ENCODE peak calls at places on chromosomes 3 and 15, in four cellular contexts. L is HEK293T, H is K562, F is HepG2. D is an unnamed sample.

GRCh38 chr15:99454107-99454809 is 111.5 kb upstream of the MEF2A start:
- DNase-seq in L (no peak), H (no peak), F (no peak), D (no peak)

GRCh38 chr3:56764904-56765445 is 36.8 kb downstream of the ARHGEF3 start:
- DNase-seq in L (no peak), H (no peak), F (no peak), D (no peak)

GRCh38 chr3:40770046-40770445 is 245.3 kb downstream of the ZNF621 start:
- DNase-seq in L (no peak), H (no peak), F (no peak), D (no peak)

GRCh38 chr15:56968256-56968655 is 49.8 kb downstream of the TCF12 start:
- DNase-seq in L (no peak), H (no peak), F (no peak), D (no peak)

GRCh38 chr3:23877324-23877980 is 39.3 kb downstream of the NKIRAS1 start:
- DNase-seq in L (no peak), H (no peak), F (peak; percentile 25), D (no peak)

GRCh38 chr3:37443363-37444035 is 269.1 kb upstream of the LRRFIP2 start:
- DNase-seq in L (no peak), H (no peak), F (no peak), D (no peak)

GRCh38 chr3:30073622-30074021 is 532.8 kb upstream of the TGFBR2 start:
- DNase-seq in L (no peak), H (no peak), F (no peak), D (no peak)

GRCh38 chr3:36214460-36214859 is 165.8 kb upstream of the STAC start:
- DNase-seq in L (no peak), H (no peak), F (no peak), D (no peak)

GRCh38 chr3:180417241-180417640 is 184.7 kb upstream of the TTC14 start:
- DNase-seq in L (no peak), H (no peak), F (no peak), D (no peak)

GRCh38 chr15:80055933-80056332 is 3.5 kb upstream of the ZFAND6 start:
- DNase-seq in L (no peak), H (no peak), F (no peak), D (peak; percentile 66)

GRCh38 chr15:65980824-65981456 is 111.6 kb downstream of the RAB11A start:
- DNase-seq in L (peak; percentile 66), H (peak; percentile 62), F (peak; percentile 30), D (no peak)

GRCh38 chr3:107956991-107957467 is 133.8 kb downstream of the CD47 start:
- DNase-seq in L (no peak), H (no peak), F (no peak), D (no peak)

GRCh38 chr3:50563867-50564266 is 3.7 kb downstream of the C3orf18 start:
- DNase-seq in L (no peak), H (no peak), F (no peak), D (no peak)
- TF ChIP-seq FOXM1 in L (no peak), H (no peak), F (no peak), D (no peak)

GRCh38 chr3:48716508-48716981 is 476 bp downstream of the IP6K2 start:
- DNase-seq in L (no peak), H (peak; percentile 27), F (no peak), D (no peak)
- TF ChIP-seq FOXK2 in L (no peak), H (no peak), F (no peak), D (no peak)

GRCh38 chr3:122974764-122975162 is 52.8 kb downstream of the SEMA5B start:
- DNase-seq in L (no peak), H (no peak), F (no peak), D (no peak)

GRCh38 chr3:122975163-122975923 is 52.2 kb downstream of the SEMA5B start:
- DNase-seq in L (no peak), H (no peak), F (no peak), D (no peak)

GRCh38 chr3:122975924-122976293 is 51.7 kb downstream of the SEMA5B start:
- DNase-seq in L (no peak), H (no peak), F (no peak), D (no peak)

GRCh38 chr3:122978569-122978968 is 49.0 kb downstream of the SEMA5B start:
- DNase-seq in L (no peak), H (no peak), F (no peak), D (no peak)

DNA sequence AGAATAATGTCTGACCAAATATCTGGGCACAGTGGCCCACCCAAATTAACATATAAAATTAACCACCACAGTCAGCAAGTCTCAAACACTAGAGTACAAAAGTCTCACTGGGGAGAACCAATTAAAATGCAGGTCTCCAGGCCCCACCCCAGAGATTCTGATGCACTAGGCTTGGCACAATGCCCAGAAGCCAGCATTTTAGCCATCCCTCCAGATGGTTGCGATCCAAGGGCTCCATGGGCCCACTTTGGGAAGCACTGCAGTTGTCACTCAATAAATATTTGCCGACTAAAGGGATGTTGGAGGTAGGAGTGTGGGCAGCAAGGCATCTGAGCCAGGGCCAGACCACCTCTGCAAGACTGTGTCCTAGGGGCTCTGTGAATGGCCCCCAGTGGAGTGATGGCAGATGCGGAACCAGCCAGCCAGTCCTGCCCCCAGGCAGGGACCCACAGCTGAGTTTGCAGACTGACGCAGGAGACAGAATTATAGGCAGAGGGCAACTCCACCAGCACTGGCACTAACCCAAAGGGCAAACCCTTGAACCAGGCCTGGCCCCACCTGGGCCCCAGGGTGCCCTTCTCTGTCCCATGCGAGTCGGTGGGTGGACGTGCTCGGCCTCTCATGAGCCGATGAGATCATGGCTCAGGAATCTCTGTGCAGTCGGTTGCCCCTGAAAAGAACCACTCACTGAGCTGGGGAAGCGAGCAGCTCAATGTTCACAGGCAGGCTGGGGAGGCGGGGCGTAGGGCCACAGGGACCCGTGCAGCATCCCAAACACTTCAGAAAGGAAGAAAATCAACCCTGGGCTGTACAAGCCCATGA is 49.7 kb downstream of the SEMA5B start:
- DNase-seq in L (peak; percentile 36), H (no peak), F (peak; percentile 73), D (no peak)
- TF ChIP-seq FOXM1 in L (no peak), H (no peak), F (no peak), D (no peak)

GRCh38 chr3:21783834-21784233 is 32.8 kb upstream of the ZNF385D start:
- DNase-seq in L (no peak), H (no peak), F (no peak), D (no peak)

GRCh38 chr3:21785765-21786453 is 34.9 kb upstream of the ZNF385D start:
- DNase-seq in L (no peak), H (no peak), F (no peak), D (no peak)

GRCh38 chr3:21781371-21781770 is 30.4 kb upstream of the ZNF385D start:
- DNase-seq in L (no peak), H (no peak), F (no peak), D (no peak)

GRCh38 chr3:21778715-21779114 is 27.7 kb upstream of the ZNF385D start:
- DNase-seq in L (no peak), H (no peak), F (no peak), D (no peak)

DNA sequence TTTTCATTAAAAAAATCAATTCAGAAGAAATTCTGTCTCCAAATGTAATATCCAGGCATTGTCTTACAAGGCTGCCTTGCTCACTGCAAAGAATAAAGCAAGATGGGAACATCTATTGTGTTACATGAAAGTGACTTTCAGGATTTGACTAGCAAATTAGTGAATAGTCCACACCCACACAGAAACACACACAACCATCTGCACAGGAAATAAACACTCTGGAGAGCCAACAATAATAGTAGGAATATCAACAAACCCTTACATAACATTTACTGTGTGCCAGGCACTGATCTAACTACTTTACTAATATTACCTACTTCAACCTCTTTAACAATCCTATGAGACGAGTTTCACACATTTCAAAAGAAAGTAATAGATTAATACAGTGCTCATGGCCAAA is 28.9 kb upstream of the ZNF385D start:
- DNase-seq in L (no peak), H (no peak), F (no peak), D (no peak)
- TF ChIP-seq FOXK2 in L (no peak), H (no peak), F (no peak), D (no peak)

GRCh38 chr3:60582285-60582684 is 669.0 kb downstream of the FHIT start:
- DNase-seq in L (no peak), H (no peak), F (no peak), D (no peak)
- TF ChIP-seq FOXM1 in L (no peak), H (no peak), F (no peak), D (no peak)

DNA sequence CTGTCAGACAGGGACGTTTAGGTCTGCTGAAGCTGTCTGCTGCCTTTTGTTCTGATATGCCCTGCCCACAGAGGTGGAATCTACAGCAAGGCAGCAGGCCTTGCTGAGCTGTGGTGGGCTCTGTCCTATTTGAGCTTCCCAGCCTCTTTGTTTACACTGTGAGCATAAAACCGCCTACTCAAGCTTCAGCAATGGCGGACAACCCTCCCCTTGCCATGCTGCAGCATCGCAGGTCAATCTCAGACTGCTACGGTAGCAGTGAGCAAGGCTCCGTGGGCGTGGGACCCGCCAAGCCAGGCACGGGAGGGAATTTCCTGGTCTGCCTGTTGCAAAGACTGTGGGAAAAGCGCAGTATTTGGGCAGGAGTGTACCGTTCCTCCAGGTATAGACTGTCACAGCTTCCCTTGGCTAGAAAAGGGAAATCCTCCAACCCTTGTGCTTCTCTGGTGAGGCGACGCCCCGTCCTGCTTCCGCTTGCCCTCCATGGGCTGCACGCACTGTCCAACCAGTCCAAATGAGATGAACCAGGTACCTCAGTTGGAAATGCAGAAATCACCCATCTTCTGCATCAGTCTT is 71.4 kb downstream of the SPSB4 start:
- DNase-seq in L (no peak), H (no peak), F (no peak), D (no peak)
- TF ChIP-seq FOXK2 in L (no peak), H (no peak), F (no peak), D (no peak)

GRCh38 chr3:172087198-172087597 is 47.8 kb downstream of the FNDC3B start:
- DNase-seq in L (no peak), H (no peak), F (no peak), D (no peak)
- TF ChIP-seq FOXM1 in L (no peak), H (no peak), F (no peak), D (no peak)

GRCh38 chr3:26624209-26624775 is 1.7 kb downstream of the LRRC3B start:
- DNase-seq in L (no peak), H (no peak), F (no peak), D (no peak)
- TF ChIP-seq FOXK2 in L (no peak), H (no peak), F (no peak), D (no peak)

GRCh38 chr3:14426305-14426620 is 23.9 kb downstream of the SLC6A6 start:
- DNase-seq in L (no peak), H (no peak), F (no peak), D (no peak)
- TF ChIP-seq FOXM1 in L (no peak), H (no peak), F (no peak), D (no peak)

D was measured in GM12878.